ENCODE peak calls at places on chromosomes 11 and 22, in ten cellular contexts. I, S, N, P, R, G, Y, Z, K and M are unnamed samples.

GRCh38 chr11:1087961-1088926 is 13.6 kb downstream of the MUC2 start:
- DNase-seq in I (no peak), S (no peak), N (no peak), P (no peak), R (peak; percentile 7), G (no peak), Y (no peak), Z (no peak), K (no peak), M (no peak)

GRCh38 chr11:67376022-67376386 is 2.6 kb upstream of the CLCF1 start:
- DNase-seq in I (no peak), S (no peak), N (no peak), P (no peak), R (no peak), G (no peak), Y (no peak), Z (no peak), K (no peak), M (no peak)

GRCh38 chr11:65887723-65888162 is 528 bp downstream of the FIBP start:
- DNase-seq in I (no peak), S (no peak), N (no peak), P (no peak), R (no peak), G (no peak), Y (peak; percentile 63), Z (peak; percentile 74), K (no peak), M (no peak)

GRCh38 chr11:82927264-82927880 is 25.8 kb downstream of the DDIAS start:
- DNase-seq in I (peak; percentile 73), S (peak; percentile 49), N (peak; percentile 78), P (no peak), R (no peak), G (peak; percentile 65), Y (peak; percentile 64), Z (peak; percentile 54), K (no peak), M (no peak)

GRCh38 chr11:62652156-62653006 is 721 bp downstream of the INTS5 start:
- DNase-seq in I (no peak), S (no peak), N (no peak), P (no peak), R (no peak), G (no peak), Y (no peak), Z (no peak), K (no peak), M (no peak)

GRCh38 chr11:134527382-134528243 is 115.6 kb upstream of the B3GAT1 start:
- DNase-seq in I (no peak), S (no peak), N (no peak), P (peak; percentile 20), R (no peak), G (no peak), Y (no peak), Z (no peak), K (no peak), M (no peak)

GRCh38 chr22:48819991-48820390 is 1007.7 kb downstream of the BRD1 start:
- DNase-seq in I (no peak), S (no peak), N (no peak), P (no peak), R (no peak), G (no peak), Y (no peak), Z (no peak), K (no peak), M (no peak)

GRCh38 chr11:9016916-9017642 is 13.3 kb upstream of the NRIP3 start:
- DNase-seq in I (no peak), S (no peak), N (no peak), P (no peak), R (no peak), G (no peak), Y (peak; percentile 2), Z (no peak), K (no peak), M (no peak)

GRCh38 chr11:217704-218103 is 10.2 kb downstream of the RIC8A start:
- DNase-seq in I (no peak), S (no peak), N (no peak), P (peak; percentile 15), R (no peak), G (no peak), Y (no peak), Z (no peak), K (no peak), M (no peak)

GRCh38 chr11:61956191-61957027 is 6.3 kb downstream of the BEST1 start:
- DNase-seq in I (no peak), S (no peak), N (no peak), P (no peak), R (no peak), G (no peak), Y (no peak), Z (no peak), K (no peak), M (no peak)

GRCh38 chr11:66868726-66869291 is 11.9 kb downstream of the LRFN4 start:
- DNase-seq in I (no peak), S (peak; percentile 95), N (peak; percentile 76), P (peak; percentile 85), R (no peak), G (peak; percentile 79), Y (no peak), Z (no peak), K (peak; percentile 93), M (peak; percentile 83)

GRCh38 chr22:43094551-43094950 is 5.4 kb upstream of the TTLL1 start:
- DNase-seq in I (no peak), S (no peak), N (no peak), P (no peak), R (no peak), G (no peak), Y (no peak), Z (no peak), K (no peak), M (no peak)

GRCh38 chr22:49199224-49199623 is 628.4 kb downstream of the BRD1 start:
- DNase-seq in I (no peak), S (no peak), N (no peak), P (no peak), R (no peak), G (no peak), Y (no peak), Z (no peak), K (peak; percentile 3), M (no peak)

GRCh38 chr11:197741-198235 is 4.9 kb downstream of the SCGB1C1 start:
- DNase-seq in I (no peak), S (no peak), N (no peak), P (peak; percentile 17), R (no peak), G (no peak), Y (no peak), Z (no peak), K (no peak), M (no peak)

GRCh38 chr11:105719073-105719846 is 109.4 kb downstream of the GRIA4 start:
- DNase-seq in I (peak; percentile 17), S (peak; percentile 17), N (peak; percentile 68), P (no peak), R (no peak), G (no peak), Y (peak; percentile 92), Z (no peak), K (no peak), M (no peak)

GRCh38 chr11:1570896-1571759 is 943 bp downstream of the DUSP8 start:
- DNase-seq in I (no peak), S (no peak), N (peak; percentile 70), P (no peak), R (no peak), G (no peak), Y (no peak), Z (no peak), K (no peak), M (no peak)

GRCh38 chr22:43743131-43743530 is 69.0 kb downstream of the EFCAB6 start:
- DNase-seq in I (no peak), S (no peak), N (no peak), P (no peak), R (no peak), G (peak; percentile 59), Y (no peak), Z (no peak), K (peak; percentile 73), M (no peak)

GRCh38 chr22:39598017-39598965 is 27.7 kb downstream of the CACNA1I start:
- DNase-seq in I (no peak), S (peak; percentile 74), N (peak; percentile 86), P (peak; percentile 78), R (no peak), G (peak; percentile 64), Y (no peak), Z (no peak), K (peak; percentile 97), M (peak; percentile 62)
- TF ChIP-seq CTCF in I (no peak), S (no peak), N (no peak), P (no peak), R (no peak), G (no peak), Y (no peak), Z (no peak), K (no peak), M (no peak)

GRCh38 chr11:17405232-17406005 is 17.0 kb upstream of the KCNJ11 start:
- DNase-seq in I (peak; percentile 21), S (no peak), N (peak; percentile 70), P (peak; percentile 91), R (peak; percentile 75), G (peak; percentile 46), Y (peak; percentile 7), Z (peak; percentile 20), K (peak; percentile 46), M (no peak)
- TF ChIP-seq CTCF in I (peak; percentile 2), S (no peak), N (no peak), P (no peak), R (peak; percentile 38), G (peak; percentile 33), Y (no peak), Z (no peak), K (no peak), M (peak; percentile 27)

GRCh38 chr11:33772300-33772699 is 2.0 kb downstream of the FBXO3 start:
- DNase-seq in I (no peak), S (no peak), N (peak; percentile 31), P (no peak), R (no peak), G (no peak), Y (peak; percentile 23), Z (no peak), K (no peak), M (no peak)
- TF ChIP-seq CTCF in I (no peak), S (no peak), N (no peak), P (no peak), R (no peak), G (no peak), Y (no peak), Z (no peak), K (no peak), M (no peak)

GRCh38 chr11:75431533-75432525 is 1.2 kb downstream of the KLHL35 start:
- DNase-seq in I (no peak), S (no peak), N (no peak), P (no peak), R (no peak), G (no peak), Y (no peak), Z (no peak), K (peak; percentile 36), M (no peak)
- TF ChIP-seq CTCF in I (no peak), S (no peak), N (no peak), P (no peak), R (no peak), G (no peak), Y (no peak), Z (peak; percentile 16), K (no peak), M (no peak)